ENCODE peak calls at places on chromosomes 3 and 15, in four cellular contexts. N is mucosa of descending colon, I is aorta, V is neuronal stem cell. X is an unnamed sample.

GRCh38 chr3:17806201-17806600 is 63.8 kb upstream of the TBC1D5 start:
- DNase-seq in N (no peak), I (no peak), V (no peak), X (no peak)

GRCh38 chr3:106534206-106534605 is 665.4 kb upstream of the CBLB start:
- DNase-seq in N (no peak), I (no peak), V (no peak), X (peak; percentile 12)

GRCh38 chr3:194483850-194484249 is 3.0 kb downstream of the ATP13A3 start:
- DNase-seq in N (no peak), I (no peak), V (no peak), X (no peak)

GRCh38 chr15:48802867-48803266 is 8.0 kb downstream of the CEP152 start:
- DNase-seq in N (no peak), I (no peak), V (no peak), X (no peak)

GRCh38 chr3:196351541-196351940 is 13.4 kb upstream of the TM4SF19 start:
- DNase-seq in N (no peak), I (no peak), V (no peak), X (no peak)

GRCh38 chr15:32994810-32995424 is 199.6 kb downstream of the FMN1 start:
- DNase-seq in N (no peak), I (no peak), V (no peak), X (no peak)

GRCh38 chr15:63030101-63030528 is 12.4 kb upstream of the TPM1 start:
- DNase-seq in N (no peak), I (no peak), V (no peak), X (no peak)

GRCh38 chr3:30670292-30670691 is 63.9 kb downstream of the TGFBR2 start:
- DNase-seq in N (no peak), I (no peak), V (no peak), X (no peak)

GRCh38 chr3:108404409-108404808 is 106.0 kb downstream of the MYH15 start:
- DNase-seq in N (no peak), I (no peak), V (no peak), X (no peak)

GRCh38 chr15:92883643-92884458 is 16.3 kb upstream of the CHD2 start:
- DNase-seq in N (no peak), I (no peak), V (no peak), X (peak; percentile 74)

GRCh38 chr3:86708908-86709307 is 282.0 kb downstream of the VGLL3 start:
- DNase-seq in N (no peak), I (no peak), V (no peak), X (no peak)

GRCh38 chr3:110031975-110032374 is 694.6 kb upstream of the DPPA4 start:
- DNase-seq in N (no peak), I (no peak), V (no peak), X (no peak)

GRCh38 chr3:110021659-110022058 is 684.3 kb upstream of the DPPA4 start:
- DNase-seq in N (no peak), I (no peak), V (no peak), X (no peak)

GRCh38 chr3:110026421-110026820 is 689.1 kb upstream of the DPPA4 start:
- DNase-seq in N (no peak), I (no peak), V (no peak), X (no peak)

GRCh38 chr3:110027446-110027845 is 690.1 kb upstream of the DPPA4 start:
- DNase-seq in N (no peak), I (no peak), V (no peak), X (no peak)
- H3K4me3 ChIP-seq in N (no peak overlapping the region), I (no peak overlapping the region), V (no peak overlapping the region), X (no peak overlapping the region)

DNA sequence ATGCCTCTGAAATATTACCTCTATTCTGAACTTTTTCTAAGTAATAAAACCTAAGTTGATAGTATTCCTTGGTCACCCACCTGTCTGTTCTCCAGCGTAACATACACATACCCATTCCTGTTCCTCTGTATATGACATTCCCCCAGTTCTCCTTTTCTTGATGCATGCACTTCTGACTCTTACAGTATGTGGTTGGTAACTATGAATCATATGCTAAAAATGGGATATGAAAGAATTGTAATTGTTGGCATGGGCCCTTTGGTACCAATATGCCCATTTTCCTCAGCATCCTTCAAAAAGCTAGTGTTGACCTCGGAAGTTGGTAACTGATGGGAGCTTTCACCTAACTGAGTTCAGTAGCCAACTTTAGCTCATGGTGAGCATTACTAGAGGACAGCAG is 171.1 kb downstream of the KLHL25 start:
- DNase-seq in N (no peak), I (no peak), V (no peak), X (no peak)
- H3K4me1 ChIP-seq in N (peaks cover 21% of the 10 kb centered on the region), I (peaks cover 5% of the 10 kb centered on the region), V (peaks cover 15% of the 10 kb centered on the region), X (peaks cover 59% of the 10 kb centered on the region)

DNA sequence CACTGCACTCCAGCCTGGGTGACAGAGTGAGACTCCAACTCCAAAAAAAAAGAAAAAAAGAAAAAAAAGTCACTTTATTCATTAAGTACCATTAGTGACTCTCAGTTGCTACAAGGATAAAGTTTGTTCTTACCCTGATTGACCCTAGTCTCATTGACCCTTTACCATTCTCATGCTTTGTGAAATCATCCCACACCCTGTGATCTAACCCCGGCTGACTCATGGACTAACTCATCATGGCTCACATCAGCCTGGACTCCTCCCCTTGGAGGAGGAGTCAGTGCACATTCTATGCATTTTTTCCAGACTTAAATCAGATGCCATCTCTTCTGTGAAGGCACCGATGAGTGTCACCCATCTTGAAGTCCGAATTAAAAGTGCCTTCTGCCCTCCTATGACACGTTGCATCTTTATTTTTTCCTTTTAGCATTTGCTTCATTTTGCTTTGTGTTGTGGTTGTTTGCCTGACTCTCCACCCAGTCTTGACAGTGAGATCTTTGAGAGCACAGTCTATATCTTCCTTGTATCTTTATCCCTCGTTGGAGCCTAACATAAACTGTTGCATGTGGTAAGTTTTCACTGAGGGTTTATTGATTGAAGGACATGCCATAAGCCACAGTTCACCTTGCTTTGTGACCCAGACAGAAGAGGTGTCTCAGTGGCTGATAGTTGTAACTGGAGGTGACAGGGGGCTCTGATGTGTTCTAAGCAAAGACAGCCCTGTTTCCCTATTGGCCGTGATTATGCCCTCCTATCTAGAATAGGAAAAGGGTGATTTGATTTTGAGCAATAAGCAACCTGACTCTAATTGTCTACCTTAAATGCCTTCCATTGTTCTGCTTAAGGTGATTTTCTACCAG is 72.1 kb downstream of the IL1RAP start:
- DNase-seq in N (no peak), I (no peak), V (peak; percentile 24), X (no peak)
- H3K4me3 ChIP-seq in N (no peak overlapping the region), I (no peak overlapping the region), V (no peak overlapping the region), X (no peak overlapping the region)

GRCh38 chr3:16383864-16384263 is 118.9 kb downstream of the OXNAD1 start:
- DNase-seq in N (no peak), I (no peak), V (no peak), X (no peak)

GRCh38 chr3:16386536-16386935 is 121.5 kb downstream of the OXNAD1 start:
- DNase-seq in N (no peak), I (no peak), V (no peak), X (no peak)

GRCh38 chr3:16381426-16381825 is 116.4 kb downstream of the OXNAD1 start:
- DNase-seq in N (no peak), I (no peak), V (no peak), X (no peak)

GRCh38 chr3:16382852-16383251 is 117.8 kb downstream of the OXNAD1 start:
- DNase-seq in N (no peak), I (no peak), V (no peak), X (no peak)

GRCh38 chr3:16385151-16385550 is 120.1 kb downstream of the OXNAD1 start:
- DNase-seq in N (no peak), I (no peak), V (no peak), X (no peak)
- H3K4me1 ChIP-seq in N (no peaks in the 10 kb centered on the region), I (no peaks in the 10 kb centered on the region), V (no peaks in the 10 kb centered on the region), X (peaks cover 14% of the 10 kb centered on the region)

DNA sequence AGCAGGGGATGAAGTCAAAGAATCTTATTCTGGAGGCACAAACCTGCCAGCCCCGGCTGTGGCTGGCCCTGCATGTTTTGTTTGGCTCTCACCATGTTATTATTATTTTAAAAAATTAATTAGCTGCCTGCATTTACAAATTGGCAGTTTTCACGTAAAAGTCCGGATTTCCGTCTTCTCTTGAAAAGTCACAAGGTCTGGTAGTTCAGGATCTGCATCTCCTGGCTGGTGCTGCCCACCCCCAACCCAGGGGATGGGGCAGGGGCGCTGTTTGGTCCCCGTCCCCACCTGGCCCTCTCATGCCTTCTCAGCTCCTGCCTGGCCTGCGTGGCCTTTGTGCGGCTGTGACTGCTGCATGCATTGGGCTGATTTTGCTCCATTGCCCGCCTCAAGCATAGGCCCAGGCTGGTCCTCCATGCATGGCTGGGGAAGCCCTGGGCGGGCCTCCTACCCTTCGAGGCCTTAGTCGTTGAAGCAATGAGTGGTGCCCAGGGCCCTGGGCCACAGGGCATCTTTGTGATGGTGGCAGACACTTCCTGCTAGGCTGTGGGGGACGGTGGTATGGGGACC is 2.0 kb downstream of the FBLN2 start:
- DNase-seq in N (no peak), I (no peak), V (no peak), X (no peak)
- H3K4me3 ChIP-seq in N (no peak overlapping the region), I (no peak overlapping the region), V (no peak overlapping the region), X (no peak overlapping the region)

DNA sequence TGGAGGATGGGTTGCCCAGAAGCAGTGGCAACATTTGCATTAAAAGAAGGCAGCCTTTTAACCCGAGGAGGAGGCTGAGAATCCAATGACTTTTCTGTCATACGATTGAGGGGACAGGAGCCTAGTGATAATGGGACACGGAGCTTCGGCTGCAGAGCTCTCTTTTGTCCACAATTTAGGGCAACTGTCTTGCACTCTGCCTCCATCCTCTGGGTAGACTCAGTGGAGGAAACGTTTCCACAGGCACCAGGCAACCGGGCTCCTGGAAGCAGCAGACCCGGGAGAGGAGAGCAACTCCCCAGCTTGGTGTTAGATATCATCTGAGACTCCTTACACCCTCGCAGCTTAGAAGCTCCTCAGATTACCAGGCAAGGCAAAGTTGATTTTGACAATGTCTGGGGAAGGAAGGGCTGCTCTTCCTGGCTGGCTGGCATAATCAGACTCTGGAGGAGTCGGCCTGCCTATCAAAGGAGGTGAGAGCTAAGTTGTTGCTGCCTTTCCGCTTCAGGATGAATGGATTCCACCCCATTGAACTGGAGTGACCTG is 43.5 kb upstream of the RNU6-1 start:
- DNase-seq in N (no peak), I (no peak), V (no peak), X (no peak)
- H3K4me1 ChIP-seq in N (peaks cover 8% of the 10 kb centered on the region), I (no peaks in the 10 kb centered on the region), V (peaks cover 13% of the 10 kb centered on the region), X (no peaks in the 10 kb centered on the region)

GRCh38 chr3:71358243-71358642 is 225.3 kb downstream of the FOXP1 start:
- DNase-seq in N (no peak), I (no peak), V (no peak), X (no peak)

GRCh38 chr3:71356272-71356671 is 227.3 kb downstream of the FOXP1 start:
- DNase-seq in N (no peak), I (no peak), V (no peak), X (no peak)

GRCh38 chr3:71361346-71361745 is 222.2 kb downstream of the FOXP1 start:
- DNase-seq in N (no peak), I (no peak), V (no peak), X (no peak)

GRCh38 chr3:71360694-71361093 is 222.8 kb downstream of the FOXP1 start:
- DNase-seq in N (no peak), I (no peak), V (no peak), X (peak; percentile 7)

GRCh38 chr3:71360170-71360569 is 223.4 kb downstream of the FOXP1 start:
- DNase-seq in N (no peak), I (no peak), V (no peak), X (no peak)
- H3K4me3 ChIP-seq in N (no peak overlapping the region), I (no peak overlapping the region), V (no peak overlapping the region), X (peak overlapping the region; percentile 2)

GRCh38 chr3:190381356-190381940 is 6.5 kb upstream of the CLDN16 start:
- DNase-seq in N (no peak), I (no peak), V (no peak), X (no peak)
- H3K4me1 ChIP-seq in N (no peaks in the 10 kb centered on the region), I (no peaks in the 10 kb centered on the region), V (no peaks in the 10 kb centered on the region), X (no peaks in the 10 kb centered on the region)

GRCh38 chr3:88574210-88574609 is 424.5 kb downstream of the C3orf38 start:
- DNase-seq in N (no peak), I (no peak), V (no peak), X (no peak)
- H3K4me3 ChIP-seq in N (no peak overlapping the region), I (no peak overlapping the region), V (no peak overlapping the region), X (no peak overlapping the region)

GRCh38 chr3:157588386-157589060 is 85.3 kb upstream of the VEPH1 start:
- DNase-seq in N (no peak), I (no peak), V (no peak), X (no peak)
- H3K4me1 ChIP-seq in N (no peaks in the 10 kb centered on the region), I (no peaks in the 10 kb centered on the region), V (no peaks in the 10 kb centered on the region), X (no peaks in the 10 kb centered on the region)